ENCODE peak calls at places on chromosomes 7 and 10, in four cellular contexts. H, A, W and P are unnamed samples.

GRCh38 chr7:149719050-149719899 is 54.1 kb downstream of the ZNF467 start:
- DNase-seq in H (peak), W (no peak), A (no peak), P (peak)

GRCh38 chr10:36759111-36759805 is 366.1 kb upstream of the ANKRD30A start:
- DNase-seq in A (no peak), W (no peak), H (no peak), P (peak)

GRCh38 chr10:62178568-62178967 is 90.1 kb downstream of the RTKN2 start:
- DNase-seq in A (no peak), W (no peak), H (no peak), P (no peak)

GRCh38 chr7:50554923-50555322 is 10.3 kb downstream of the DDC start:
- DNase-seq in W (no peak), H (no peak), A (no peak), P (no peak)

GRCh38 chr10:50653142-50653541 is 29.4 kb upstream of the SGMS1 start:
- DNase-seq in H (no peak), W (no peak), A (no peak), P (peak)

GRCh38 chr10:125146791-125147604 is 13.4 kb downstream of the CTBP2 start:
- DNase-seq in H (no peak), A (no peak), W (peak), P (peak)

GRCh38 chr10:12507165-12507870 is 158.0 kb downstream of the CAMK1D start:
- DNase-seq in H (no peak), W (peak), A (no peak), P (no peak)

GRCh38 chr10:24133839-24134238 is 75.1 kb upstream of the KIAA1217 start:
- DNase-seq in W (no peak), A (no peak), H (no peak), P (no peak)

GRCh38 chr10:48493083-48493871 is 111.6 kb downstream of the ARHGAP22 start:
- DNase-seq in W (peak), A (no peak), H (peak), P (no peak)

GRCh38 chr7:141361479-141361878 is 189.7 kb upstream of the AGK start:
- DNase-seq in H (no peak), A (no peak), W (no peak), P (no peak)

GRCh38 chr10:36119439-36119838 is 477.3 kb upstream of the FZD8 start:
- DNase-seq in W (no peak), H (no peak), A (no peak), P (no peak)

GRCh38 chr10:105189464-105189800 is 548.3 kb downstream of the SORCS3 start:
- DNase-seq in W (no peak), A (no peak), H (no peak), P (peak)

GRCh38 chr7:106610996-106611886 is 49.7 kb downstream of the CCDC71L start:
- DNase-seq in H (no peak), W (no peak), A (no peak), P (peak)

GRCh38 chr10:6212806-6213205 is 10.1 kb downstream of the PFKFB3 start:
- DNase-seq in W (no peak), H (no peak), A (no peak), P (no peak)

GRCh38 chr7:13107291-13107690 is 419.9 kb downstream of the ARL4A start:
- DNase-seq in H (no peak), W (no peak), A (no peak), P (no peak)

GRCh38 chr10:116271593-116272496 is 1.2 kb downstream of the GFRA1 start:
- DNase-seq in A (peak), W (no peak), H (no peak), P (peak)

GRCh38 chr7:105877736-105878135 is 1.3 kb upstream of the ATXN7L1 start:
- DNase-seq in A (no peak), W (no peak), H (no peak), P (peak)

GRCh38 chr10:72261323-72262018 is 12.3 kb upstream of the DDIT4 start:
- DNase-seq in W (peak), A (no peak), H (no peak), P (no peak)

GRCh38 chr7:113731571-113731970 is 187.2 kb downstream of the PPP1R3A start:
- DNase-seq in W (no peak), A (no peak), H (no peak), P (peak)

GRCh38 chr10:24174014-24174413 is 34.9 kb upstream of the KIAA1217 start:
- DNase-seq in W (no peak), A (no peak), H (no peak), P (no peak)

GRCh38 chr10:119940487-119940886 is 48.0 kb downstream of the SEC23IP start:
- DNase-seq in A (no peak), H (no peak), W (no peak), P (peak)

GRCh38 chr7:42045961-42046360 is 191.0 kb downstream of the GLI3 start:
- DNase-seq in H (no peak), A (no peak), W (no peak), P (no peak)

GRCh38 chr7:45922810-45923209 is 1.7 kb upstream of the IGFBP3 start:
- DNase-seq in H (no peak), A (peak), W (no peak), P (peak)

GRCh38 chr7:128240696-128241386 is at the start of gene LEP:
- DNase-seq in A (no peak), W (no peak), H (no peak), P (no peak)

GRCh38 chr10:86962136-86962980 is 4.0 kb downstream of the SNCG start:
- DNase-seq in H (no peak), A (no peak), W (peak), P (no peak)

GRCh38 chr7:33062023-33062781 is at the start of gene NT5C3A:
- DNase-seq in W (peak), A (peak), H (no peak), P (peak)

GRCh38 chr7:155796381-155797261 is 15.6 kb downstream of the SHH start:
- DNase-seq in W (peak), A (peak), H (peak), P (peak)

GRCh38 chr7:24573554-24574338 is 494 bp downstream of the PALS2 start:
- DNase-seq in A (peak), H (peak), W (peak), P (peak)

GRCh38 chr7:2072042-2072441 is 160.7 kb downstream of the MAD1L1 start:
- DNase-seq in H (no peak), A (no peak), W (no peak), P (no peak)

GRCh38 chr7:102859799-102860125 is 53.0 kb upstream of the LRRC17 start:
- DNase-seq in H (no peak), A (no peak), W (no peak), P (no peak)

GRCh38 chr7:11636274-11636673 is 195.7 kb downstream of the THSD7A start:
- DNase-seq in H (no peak), A (no peak), W (no peak), P (no peak)

GRCh38 chr7:151756076-151756731 is 120.7 kb downstream of the PRKAG2 start:
- DNase-seq in H (no peak), W (no peak), A (no peak), P (peak)

GRCh38 chr7:85160223-85160622 is 26.6 kb downstream of the SEMA3D start:
- DNase-seq in H (no peak), A (no peak), W (no peak), P (peak)

GRCh38 chr7:87223666-87224065 is 4.1 kb upstream of the TMEM243 start:
- DNase-seq in A (no peak), W (no peak), H (no peak), P (peak)

GRCh38 chr7:36265720-36266119 is 112.7 kb downstream of the EEPD1 start:
- DNase-seq in H (no peak), W (peak), A (no peak), P (peak)

GRCh38 chr10:80924063-80924952 is 386.6 kb downstream of the SH2D4B start:
- DNase-seq in H (no peak), W (peak), A (peak), P (peak)

GRCh38 chr7:1560620-1561031 is 4.6 kb upstream of the TMEM184A start:
- DNase-seq in H (no peak), A (no peak), W (no peak), P (no peak)

GRCh38 chr7:158685727-158686126 is 18.9 kb downstream of the NCAPG2 start:
- DNase-seq in A (no peak), W (no peak), H (no peak), P (peak)

GRCh38 chr7:139680676-139681462 is 96.9 kb downstream of the HIPK2 start:
- DNase-seq in W (peak), H (no peak), A (no peak), P (peak)